ENCODE peak calls at places on chromosomes 4 and X, in nine cellular contexts. U, V, T, Y, Z, C, H, W and L are unnamed samples.

GRCh38 chr4:155173371-155173770 is 35.1 kb upstream of the NPY2R start:
- DNase-seq in U (no peak), V (no peak), T (no peak), Y (no peak), Z (no peak), C (no peak), H (no peak), W (no peak), L (no peak)

GRCh38 chrX:1380672-1381233 is 11.2 kb downstream of the SLC25A6 start:
- DNase-seq in U (no peak), V (no peak), T (no peak), Y (no peak), Z (no peak), C (no peak), H (no peak), W (no peak), L (no peak)

GRCh38 chr4:88054229-88054628 is 46.8 kb downstream of the PKD2 start:
- DNase-seq in U (no peak), V (no peak), T (no peak), Y (no peak), Z (no peak), C (no peak), H (no peak), W (no peak), L (no peak)

GRCh38 chr4:17817027-17817426 is 6.2 kb downstream of the NCAPG start:
- DNase-seq in U (no peak), V (no peak), T (peak), Y (no peak), Z (no peak), C (no peak), H (no peak), W (no peak), L (peak)

GRCh38 chr4:188295899-188296298 is 156.7 kb downstream of the TRIML1 start:
- DNase-seq in U (no peak), V (no peak), T (no peak), Y (no peak), Z (no peak), C (no peak), H (no peak), W (no peak), L (no peak)

GRCh38 chr4:147963839-147964238 is 232.0 kb downstream of the ARHGAP10 start:
- DNase-seq in U (no peak), V (no peak), T (no peak), Y (no peak), Z (no peak), C (no peak), H (no peak), W (no peak), L (no peak)

GRCh38 chr4:53015681-53016080 is 153.6 kb downstream of the RASL11B start:
- DNase-seq in U (no peak), V (no peak), T (no peak), Y (peak), Z (no peak), C (no peak), H (no peak), W (no peak), L (peak)

GRCh38 chr4:2260336-2261109 is 1.4 kb downstream of the MXD4 start:
- DNase-seq in U (no peak), V (no peak), T (no peak), Y (no peak), Z (no peak), C (peak), H (no peak), W (no peak), L (no peak)

GRCh38 chrX:118216488-118216887 is 99.9 kb upstream of the KLHL13 start:
- DNase-seq in U (no peak), V (peak), T (no peak), Y (no peak), Z (no peak), C (no peak), H (no peak), W (no peak), L (peak)

GRCh38 chrX:103517246-103517645 is 2.0 kb downstream of the RAB40A start:
- DNase-seq in U (no peak), V (no peak), T (peak), Y (no peak), Z (no peak), C (no peak), H (no peak), W (no peak), L (no peak)

GRCh38 chrX:119698835-119699234 is 5.9 kb upstream of the SEPTIN6 start:
- DNase-seq in U (no peak), V (no peak), T (peak), Y (peak), Z (no peak), C (no peak), H (no peak), W (no peak), L (peak)

GRCh38 chrX:41076742-41077141 is 8.5 kb upstream of the USP9X start:
- DNase-seq in U (no peak), V (no peak), T (no peak), Y (no peak), Z (no peak), C (no peak), H (no peak), W (no peak), L (no peak)

GRCh38 chr4:37623940-37624339 is 62.2 kb downstream of the RELL1 start:
- DNase-seq in U (no peak), V (no peak), T (no peak), Y (no peak), Z (no peak), C (no peak), H (no peak), W (no peak), L (no peak)

GRCh38 chr4:35358001-35358584 is 886.2 kb downstream of the ARAP2 start:
- DNase-seq in U (no peak), V (no peak), T (no peak), Y (no peak), Z (no peak), C (no peak), H (no peak), W (no peak), L (no peak)